ENCODE peak calls at places on chromosomes 2 and 18, in nine cellular contexts. X is cardiac fibroblast; B is brain microvascular endothelial cell; F is H54; E is DMS153; K is effector CD4-positive, alpha-beta T cell; O is NCI-H748 treated with DMSO at 0.1 percent for 48 hours; H is thyroid gland; I is Calu3. S is an unnamed sample.

GRCh38 chr2:45210466-45211195 is 201.4 kb upstream of the SIX2 start:
- DNase-seq in K (no peak), B (no peak), E (no peak), X (peak), H (no peak), I (no peak), O (no peak), F (no peak), S (no peak)

GRCh38 chr2:95115418-95115817 is 6.2 kb downstream of the MRPS5 start:
- DNase-seq in F (peak), B (peak), E (peak), I (peak), X (peak), O (peak), K (peak), H (peak), S (no peak)

GRCh38 chr2:166384774-166385173 is 9.0 kb upstream of the SCN9A start:
- DNase-seq in K (no peak), I (peak), F (no peak), E (no peak), O (peak), X (peak), B (no peak), H (no peak), S (no peak)

GRCh38 chr2:242011991-242012764 is 142.6 kb downstream of the RTP5 start:
- DNase-seq in F (no peak), E (no peak), H (no peak), K (no peak), I (no peak), B (no peak), O (no peak), X (no peak), S (no peak)

GRCh38 chr18:74273394-74273793 is 18.4 kb downstream of the CYB5A start:
- DNase-seq in K (no peak), H (no peak), O (peak), B (no peak), F (no peak), I (no peak), X (no peak), E (no peak), S (peak)

GRCh38 chr2:117126656-117127055 is 687.8 kb upstream of the DDX18 start:
- DNase-seq in H (no peak), K (no peak), B (no peak), I (peak), F (no peak), X (no peak), O (no peak), E (no peak), S (no peak)

GRCh38 chr2:158291544-158292175 is 164.9 kb downstream of the CCDC148 start:
- DNase-seq in I (no peak), X (no peak), F (no peak), K (no peak), H (no peak), E (no peak), O (no peak), B (no peak), S (no peak)

GRCh38 chr2:113178891-113179290 is 5.1 kb downstream of the PSD4 start:
- DNase-seq in O (no peak), X (no peak), B (no peak), I (no peak), K (no peak), E (no peak), F (no peak), H (no peak), S (no peak)

GRCh38 chr2:230886641-230887040 is 21.9 kb downstream of the ITM2C start:
- DNase-seq in O (no peak), H (no peak), X (no peak), E (no peak), K (no peak), B (no peak), I (no peak), F (no peak), S (no peak)

GRCh38 chr2:32591669-32592463 is 36.0 kb upstream of the TTC27 start:
- DNase-seq in E (no peak), O (no peak), F (no peak), K (no peak), X (peak), I (no peak), H (no peak), B (peak), S (no peak)

GRCh38 chr2:165837122-165837521 is 43.1 kb upstream of the GALNT3 start:
- DNase-seq in H (no peak), O (no peak), E (no peak), I (no peak), X (peak), K (no peak), F (peak), B (peak), S (no peak)

GRCh38 chr2:64021578-64021977 is 2.4 kb upstream of the VPS54 start:
- DNase-seq in I (no peak), O (no peak), B (peak), H (no peak), X (peak), E (peak), K (no peak), F (no peak), S (no peak)

GRCh38 chr2:53987336-53987921 is 16.6 kb upstream of the PSME4 start:
- DNase-seq in X (peak), I (peak), F (no peak), B (peak), O (peak), H (no peak), E (peak), K (no peak), S (peak)

GRCh38 chr2:75476778-75477177 is 84.0 kb downstream of the EVA1A start:
- DNase-seq in H (no peak), F (no peak), K (no peak), B (peak), I (no peak), X (peak), E (no peak), O (no peak), S (no peak)

GRCh38 chr2:36450466-36451196 is 95.1 kb downstream of the CRIM1 start:
- DNase-seq in X (peak), E (no peak), I (no peak), O (no peak), B (peak), H (no peak), F (peak), K (no peak), S (no peak)

GRCh38 chr2:178295115-178295514 is 100.8 kb downstream of the OSBPL6 start:
- DNase-seq in H (no peak), X (no peak), I (peak), O (no peak), F (no peak), E (no peak), K (no peak), B (no peak), S (no peak)

GRCh38 chr2:239540174-239540573 is 139.4 kb upstream of the HDAC4 start:
- DNase-seq in O (no peak), K (no peak), F (no peak), I (peak), E (peak), X (no peak), B (no peak), H (no peak), S (no peak)